ENCODE peak calls at places on chromosome 11, in nine cellular contexts. One of them, this sample, is unnamed.

GRCh38 chr11:119101367-119101758 is 290 bp downstream of the DPAGT1 start:
- DNase-seq in GM23338: peak
- DNase-seq in stomach: no peak
- DNase-seq in upper lobe of left lung: peak
- DNase-seq in vagina: no peak
- DNase-seq in spleen: no peak
- DNase-seq in Panc1: no peak
- DNase-seq in prostate gland: no peak
- DNase-seq in breast epithelium: no peak
- DNase-seq in this sample: no peak

GRCh38 chr11:79088967-79089366 is 351.9 kb downstream of the TENM4 start:
- DNase-seq in GM23338: no peak
- DNase-seq in stomach: no peak
- DNase-seq in upper lobe of left lung: no peak
- DNase-seq in vagina: no peak
- DNase-seq in spleen: no peak
- DNase-seq in Panc1: no peak
- DNase-seq in prostate gland: no peak
- DNase-seq in breast epithelium: no peak
- DNase-seq in this sample: no peak

GRCh38 chr11:117423046-117423575 is 95.5 kb downstream of the CEP164 start:
- DNase-seq in GM23338: no peak
- DNase-seq in stomach: peak
- DNase-seq in upper lobe of left lung: no peak
- DNase-seq in vagina: no peak
- DNase-seq in spleen: peak
- DNase-seq in Panc1: no peak
- DNase-seq in prostate gland: no peak
- DNase-seq in breast epithelium: no peak
- DNase-seq in this sample: no peak

GRCh38 chr11:133712235-133712634 is 133.1 kb downstream of the SPATA19 start:
- DNase-seq in GM23338: peak
- DNase-seq in stomach: no peak
- DNase-seq in upper lobe of left lung: no peak
- DNase-seq in vagina: no peak
- DNase-seq in spleen: no peak
- DNase-seq in Panc1: no peak
- DNase-seq in prostate gland: no peak
- DNase-seq in breast epithelium: no peak
- DNase-seq in this sample: no peak

GRCh38 chr11:73306069-73306468 is 2.0 kb upstream of the ARHGEF17 start:
- DNase-seq in GM23338: peak
- DNase-seq in stomach: no peak
- DNase-seq in upper lobe of left lung: no peak
- DNase-seq in vagina: no peak
- DNase-seq in spleen: no peak
- DNase-seq in Panc1: no peak
- DNase-seq in prostate gland: no peak
- DNase-seq in breast epithelium: no peak
- DNase-seq in this sample: no peak

GRCh38 chr11:120098503-120099054 is 39.3 kb downstream of the TRIM29 start:
- DNase-seq in GM23338: no peak
- DNase-seq in stomach: no peak
- DNase-seq in upper lobe of left lung: no peak
- DNase-seq in vagina: no peak
- DNase-seq in spleen: peak
- DNase-seq in Panc1: no peak
- DNase-seq in prostate gland: no peak
- DNase-seq in breast epithelium: no peak
- DNase-seq in this sample: no peak

GRCh38 chr11:10693509-10694071 is at the start of gene IRAG1:
- DNase-seq in GM23338: peak
- DNase-seq in stomach: peak
- DNase-seq in upper lobe of left lung: peak
- DNase-seq in vagina: no peak
- DNase-seq in spleen: no peak
- DNase-seq in Panc1: no peak
- DNase-seq in prostate gland: no peak
- DNase-seq in breast epithelium: peak
- DNase-seq in this sample: no peak

GRCh38 chr11:2089536-2090165 is 49.5 kb downstream of the IGF2 start:
- DNase-seq in GM23338: peak
- DNase-seq in stomach: peak
- DNase-seq in upper lobe of left lung: no peak
- DNase-seq in vagina: peak
- DNase-seq in spleen: peak
- DNase-seq in Panc1: no peak
- DNase-seq in prostate gland: no peak
- DNase-seq in breast epithelium: peak
- DNase-seq in this sample: peak

GRCh38 chr11:126570489-126570888 is 215.0 kb downstream of the ST3GAL4 start:
- DNase-seq in GM23338: no peak
- DNase-seq in stomach: no peak
- DNase-seq in upper lobe of left lung: no peak
- DNase-seq in vagina: no peak
- DNase-seq in spleen: no peak
- DNase-seq in Panc1: no peak
- DNase-seq in prostate gland: no peak
- DNase-seq in breast epithelium: no peak
- DNase-seq in this sample: no peak

GRCh38 chr11:111845256-111846028 is 25.9 kb downstream of the ALG9 start:
- DNase-seq in GM23338: no peak
- DNase-seq in stomach: no peak
- DNase-seq in upper lobe of left lung: peak
- DNase-seq in vagina: no peak
- DNase-seq in spleen: no peak
- DNase-seq in Panc1: no peak
- DNase-seq in prostate gland: no peak
- DNase-seq in breast epithelium: no peak
- DNase-seq in this sample: no peak

GRCh38 chr11:33559567-33559966 is 141.1 kb downstream of the C11orf91 start:
- DNase-seq in GM23338: no peak
- DNase-seq in stomach: no peak
- DNase-seq in upper lobe of left lung: no peak
- DNase-seq in vagina: peak
- DNase-seq in spleen: no peak
- DNase-seq in Panc1: no peak
- DNase-seq in prostate gland: no peak
- DNase-seq in breast epithelium: peak
- DNase-seq in this sample: no peak

GRCh38 chr11:104333977-104334376 is 170.0 kb upstream of the PDGFD start:
- DNase-seq in GM23338: peak
- DNase-seq in stomach: no peak
- DNase-seq in upper lobe of left lung: no peak
- DNase-seq in vagina: no peak
- DNase-seq in spleen: no peak
- DNase-seq in Panc1: no peak
- DNase-seq in prostate gland: no peak
- DNase-seq in breast epithelium: no peak
- DNase-seq in this sample: no peak

GRCh38 chr11:34749666-34750659 is 129.1 kb downstream of the EHF start:
- DNase-seq in GM23338: no peak
- DNase-seq in stomach: peak
- DNase-seq in upper lobe of left lung: peak
- DNase-seq in vagina: no peak
- DNase-seq in spleen: no peak
- DNase-seq in Panc1: no peak
- DNase-seq in prostate gland: peak
- DNase-seq in breast epithelium: peak
- DNase-seq in this sample: no peak

GRCh38 chr11:20536784-20537183 is 62.6 kb upstream of the SLC6A5 start:
- DNase-seq in GM23338: no peak
- DNase-seq in stomach: no peak
- DNase-seq in upper lobe of left lung: no peak
- DNase-seq in vagina: no peak
- DNase-seq in spleen: no peak
- DNase-seq in Panc1: no peak
- DNase-seq in prostate gland: no peak
- DNase-seq in breast epithelium: no peak
- DNase-seq in this sample: no peak

GRCh38 chr11:66693356-66694055 is 15.8 kb upstream of the RBM4B start:
- DNase-seq in GM23338: no peak
- DNase-seq in stomach: no peak
- DNase-seq in upper lobe of left lung: no peak
- DNase-seq in vagina: no peak
- DNase-seq in spleen: no peak
- DNase-seq in Panc1: no peak
- DNase-seq in prostate gland: no peak
- DNase-seq in breast epithelium: no peak
- DNase-seq in this sample: no peak
- H3K27ac ChIP-seq in GM23338: no peak
- H3K27ac ChIP-seq in stomach: no peak
- H3K27ac ChIP-seq in upper lobe of left lung: no peak
- H3K27ac ChIP-seq in vagina: no peak
- H3K27ac ChIP-seq in spleen: no peak
- H3K27ac ChIP-seq in Panc1: no peak
- H3K27ac ChIP-seq in prostate gland: no peak
- H3K27ac ChIP-seq in breast epithelium: no peak
- H3K27ac ChIP-seq in this sample: no peak

GRCh38 chr11:46557684-46558151 is 36.1 kb downstream of the AMBRA1 start:
- DNase-seq in GM23338: no peak
- DNase-seq in stomach: peak
- DNase-seq in upper lobe of left lung: peak
- DNase-seq in vagina: no peak
- DNase-seq in spleen: no peak
- DNase-seq in Panc1: peak
- DNase-seq in prostate gland: no peak
- DNase-seq in breast epithelium: no peak
- DNase-seq in this sample: no peak

GRCh38 chr11:46555269-46556054 is 38.4 kb downstream of the AMBRA1 start:
- DNase-seq in GM23338: no peak
- DNase-seq in stomach: no peak
- DNase-seq in upper lobe of left lung: no peak
- DNase-seq in vagina: no peak
- DNase-seq in spleen: no peak
- DNase-seq in Panc1: no peak
- DNase-seq in prostate gland: no peak
- DNase-seq in breast epithelium: no peak
- DNase-seq in this sample: no peak

GRCh38 chr11:46562527-46562926 is 31.3 kb downstream of the AMBRA1 start:
- DNase-seq in GM23338: no peak
- DNase-seq in stomach: no peak
- DNase-seq in upper lobe of left lung: no peak
- DNase-seq in vagina: no peak
- DNase-seq in spleen: no peak
- DNase-seq in Panc1: no peak
- DNase-seq in prostate gland: no peak
- DNase-seq in breast epithelium: no peak
- DNase-seq in this sample: no peak

GRCh38 chr11:46560300-46561025 is 33.4 kb downstream of the AMBRA1 start:
- DNase-seq in GM23338: no peak
- DNase-seq in stomach: no peak
- DNase-seq in upper lobe of left lung: no peak
- DNase-seq in vagina: no peak
- DNase-seq in spleen: no peak
- DNase-seq in Panc1: no peak
- DNase-seq in prostate gland: peak
- DNase-seq in breast epithelium: no peak
- DNase-seq in this sample: no peak

GRCh38 chr11:46559815-46560214 is 34.0 kb downstream of the AMBRA1 start:
- DNase-seq in GM23338: no peak
- DNase-seq in stomach: no peak
- DNase-seq in upper lobe of left lung: no peak
- DNase-seq in vagina: no peak
- DNase-seq in spleen: no peak
- DNase-seq in Panc1: no peak
- DNase-seq in prostate gland: no peak
- DNase-seq in breast epithelium: no peak
- DNase-seq in this sample: no peak
- H3K4me3 ChIP-seq in GM23338: no peak
- H3K4me3 ChIP-seq in stomach: peak
- H3K4me3 ChIP-seq in upper lobe of left lung: no peak
- H3K4me3 ChIP-seq in vagina: peak
- H3K4me3 ChIP-seq in spleen: peak
- H3K4me3 ChIP-seq in Panc1: peak
- H3K4me3 ChIP-seq in prostate gland: no peak
- H3K4me3 ChIP-seq in breast epithelium: peak
- H3K4me3 ChIP-seq in this sample: peak

GRCh38 chr11:4464216-4465159 is 15.4 kb downstream of the OR52K2 start:
- DNase-seq in GM23338: peak
- DNase-seq in stomach: no peak
- DNase-seq in upper lobe of left lung: no peak
- DNase-seq in vagina: no peak
- DNase-seq in spleen: no peak
- DNase-seq in Panc1: no peak
- DNase-seq in prostate gland: no peak
- DNase-seq in breast epithelium: no peak
- DNase-seq in this sample: no peak
- TF ChIP-seq POLR2AphosphoS5 in GM23338: no peak
- TF ChIP-seq POLR2AphosphoS5 in stomach: no peak
- TF ChIP-seq POLR2AphosphoS5 in upper lobe of left lung: no peak
- TF ChIP-seq POLR2AphosphoS5 in vagina: no peak
- TF ChIP-seq POLR2AphosphoS5 in spleen: no peak
- TF ChIP-seq POLR2AphosphoS5 in Panc1: no peak
- TF ChIP-seq POLR2AphosphoS5 in prostate gland: no peak
- TF ChIP-seq POLR2AphosphoS5 in breast epithelium: no peak
- TF ChIP-seq POLR2AphosphoS5 in this sample: no peak

GRCh38 chr11:57124460-57124859 is 57.3 kb upstream of the LRRC55 start:
- DNase-seq in GM23338: peak
- DNase-seq in stomach: no peak
- DNase-seq in upper lobe of left lung: no peak
- DNase-seq in vagina: no peak
- DNase-seq in spleen: no peak
- DNase-seq in Panc1: no peak
- DNase-seq in prostate gland: no peak
- DNase-seq in breast epithelium: no peak
- DNase-seq in this sample: no peak

GRCh38 chr11:57123590-57123989 is 58.2 kb upstream of the LRRC55 start:
- DNase-seq in GM23338: no peak
- DNase-seq in stomach: no peak
- DNase-seq in upper lobe of left lung: no peak
- DNase-seq in vagina: no peak
- DNase-seq in spleen: peak
- DNase-seq in Panc1: no peak
- DNase-seq in prostate gland: no peak
- DNase-seq in breast epithelium: no peak
- DNase-seq in this sample: no peak

GRCh38 chr11:57126766-57127400 is 54.9 kb upstream of the LRRC55 start:
- DNase-seq in GM23338: no peak
- DNase-seq in stomach: no peak
- DNase-seq in upper lobe of left lung: no peak
- DNase-seq in vagina: no peak
- DNase-seq in spleen: no peak
- DNase-seq in Panc1: no peak
- DNase-seq in prostate gland: no peak
- DNase-seq in breast epithelium: no peak
- DNase-seq in this sample: no peak

GRCh38 chr11:57121996-57122395 is 59.8 kb upstream of the LRRC55 start:
- DNase-seq in GM23338: no peak
- DNase-seq in stomach: no peak
- DNase-seq in upper lobe of left lung: no peak
- DNase-seq in vagina: no peak
- DNase-seq in spleen: no peak
- DNase-seq in Panc1: no peak
- DNase-seq in prostate gland: no peak
- DNase-seq in breast epithelium: no peak
- DNase-seq in this sample: no peak

DNA sequence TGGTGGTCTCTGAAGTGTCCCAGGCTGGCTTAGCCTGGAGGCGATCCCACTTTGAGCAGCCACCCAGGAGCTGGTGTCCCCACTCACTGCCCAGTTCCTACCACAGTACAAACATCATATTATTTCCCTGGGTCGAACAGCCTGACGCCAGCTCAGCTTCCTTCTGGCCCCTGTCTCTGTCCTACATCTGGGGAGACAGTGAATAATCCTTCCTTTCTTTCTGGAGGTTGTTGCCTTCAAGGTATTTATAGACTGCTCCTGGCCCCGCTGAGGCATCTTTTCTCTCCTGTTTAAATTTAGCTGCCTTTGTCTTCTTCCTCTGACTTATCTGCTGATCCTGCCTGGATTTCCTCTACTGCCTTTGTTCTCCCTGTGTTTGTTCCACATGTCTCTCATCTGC is 56.8 kb upstream of the LRRC55 start:
- DNase-seq in GM23338: no peak
- DNase-seq in stomach: no peak
- DNase-seq in upper lobe of left lung: no peak
- DNase-seq in vagina: no peak
- DNase-seq in spleen: no peak
- DNase-seq in Panc1: no peak
- DNase-seq in prostate gland: no peak
- DNase-seq in breast epithelium: no peak
- DNase-seq in this sample: no peak
- H3K27ac ChIP-seq in GM23338: no peak
- H3K27ac ChIP-seq in stomach: no peak
- H3K27ac ChIP-seq in upper lobe of left lung: no peak
- H3K27ac ChIP-seq in vagina: no peak
- H3K27ac ChIP-seq in spleen: peak
- H3K27ac ChIP-seq in Panc1: no peak
- H3K27ac ChIP-seq in prostate gland: no peak
- H3K27ac ChIP-seq in breast epithelium: no peak
- H3K27ac ChIP-seq in this sample: no peak

This sample was measured in SK-N-MC.